ENCODE peak calls at places on chromosomes 6 and 20, in six cellular contexts. L is A549, I is HepG2, N is transverse colon, C is stomach, B is upper lobe of left lung. A is an unnamed sample.

GRCh38 chr6:124433369-124434064 is 528.7 kb upstream of the RNF217 start:
- DNase-seq in B (no peak), C (no peak), L (no peak), N (no peak), I (no peak), A (no peak)

GRCh38 chr6:42547407-42548329 is 16.2 kb upstream of the UBR2 start:
- DNase-seq in B (peak), I (peak), L (peak), C (peak), N (peak), A (peak)

GRCh38 chr6:38651121-38651784 is 11.5 kb upstream of the BTBD9 start:
- DNase-seq in C (no peak), I (no peak), L (no peak), N (no peak), B (no peak), A (no peak)

GRCh38 chr6:39137235-39137634 is 22.2 kb upstream of the SAYSD1 start:
- DNase-seq in B (no peak), N (peak), L (no peak), C (peak), I (peak), A (no peak)

GRCh38 chr6:11381801-11382513 is 149.5 kb upstream of the NEDD9 start:
- DNase-seq in C (peak), I (no peak), B (peak), L (no peak), N (peak), A (no peak)

GRCh38 chr20:42506397-42506796 is 683.3 kb downstream of the PTPRT start:
- DNase-seq in N (no peak), C (no peak), L (no peak), I (no peak), B (no peak), A (no peak)

GRCh38 chr20:32018269-32019155 is 8.3 kb downstream of the CCM2L start:
- DNase-seq in N (peak), I (peak), L (peak), B (peak), C (peak), A (peak)

GRCh38 chr6:49348561-49348960 is 114.5 kb downstream of the MMUT start:
- DNase-seq in I (no peak), L (no peak), C (no peak), N (no peak), B (no peak), A (no peak)

GRCh38 chr6:48377115-48377514 is 266.1 kb upstream of the PTCHD4 start:
- DNase-seq in N (no peak), L (no peak), C (no peak), B (no peak), I (no peak), A (no peak)

GRCh38 chr20:47734870-47735269 is 50.4 kb downstream of the SULF2 start:
- DNase-seq in C (no peak), N (no peak), B (no peak), I (no peak), L (no peak), A (no peak)

GRCh38 chr20:62708591-62709536 is at the start of gene NTSR1:
- DNase-seq in I (no peak), C (no peak), N (no peak), L (no peak), B (no peak), A (no peak)

GRCh38 chr6:82143041-82143481 is 104.5 kb downstream of the IBTK start:
- DNase-seq in I (no peak), L (no peak), N (no peak), C (no peak), B (no peak), A (no peak)

GRCh38 chr20:21739682-21740081 is 34.2 kb downstream of the PAX1 start:
- DNase-seq in N (no peak), B (no peak), C (no peak), I (no peak), L (no peak), A (no peak)

GRCh38 chr6:2542858-2543218 is 207.9 kb downstream of the MYLK4 start:
- DNase-seq in I (peak), C (no peak), B (peak), N (peak), L (no peak), A (no peak)

DNA sequence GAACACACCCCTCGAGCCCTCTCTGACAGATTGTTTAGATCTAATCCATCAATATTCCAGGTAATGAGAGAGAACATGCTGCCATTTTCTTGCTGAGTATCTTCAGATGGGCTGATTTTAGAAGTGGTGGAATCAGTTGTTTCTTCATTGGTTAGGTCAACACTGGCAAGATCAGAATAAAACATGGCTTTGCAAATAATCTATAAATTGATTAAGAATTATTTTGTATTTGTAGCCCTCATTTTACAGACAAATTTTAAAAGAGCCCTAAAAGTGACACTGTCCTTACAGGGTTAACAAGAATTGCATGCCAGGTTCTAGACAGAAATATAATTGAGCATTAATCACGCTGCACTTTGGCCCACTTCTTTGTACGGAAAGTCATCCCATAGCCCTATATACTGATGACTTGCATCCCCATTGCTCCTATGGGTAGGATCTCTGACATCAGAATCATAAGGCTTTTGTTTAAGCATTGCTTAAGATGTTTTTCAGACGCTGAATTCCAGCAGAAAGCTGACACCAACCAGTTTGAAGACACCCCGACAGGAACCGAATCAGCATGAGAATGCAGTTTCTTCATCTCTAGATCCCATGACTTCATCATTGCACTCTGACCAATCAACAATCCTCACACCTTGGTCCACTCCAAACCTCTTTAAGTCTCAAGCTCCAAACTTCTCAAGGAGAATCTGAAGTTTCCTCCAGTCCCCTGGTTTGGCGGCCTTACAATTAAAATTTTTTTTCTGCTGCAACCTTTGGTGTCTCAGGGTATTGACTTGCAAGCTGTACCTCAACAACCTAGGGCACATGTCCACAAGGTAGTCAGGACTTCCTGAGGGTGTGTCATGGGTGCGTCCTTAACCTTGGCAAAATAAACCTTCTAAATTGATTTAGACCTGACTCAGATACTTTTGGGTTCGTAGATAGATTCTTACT is 7.9 kb downstream of the TDP2 start:
- DNase-seq in C (no peak), B (peak), I (no peak), L (peak), N (peak), A (no peak)
- TF ChIP-seq EP300 in C (no peak), B (peak), I (no peak), L (peak), N (no peak), A (no peak)

GRCh38 chr6:84967389-84967788 is 203.0 kb upstream of the TBX18 start:
- DNase-seq in L (peak), C (no peak), B (no peak), I (peak), N (no peak), A (no peak)
- TF ChIP-seq CTCF in L (peak), C (no peak), B (no peak), I (peak), N (peak), A (no peak)

GRCh38 chr6:31834367-31834703 is 6.8 kb downstream of the HSPA1B start:
- DNase-seq in B (peak), N (peak), L (peak), C (peak), I (peak), A (peak)
- H3K4me3 ChIP-seq in B (peak), N (peak), L (peak), C (peak), I (peak), A (peak)

GRCh38 chr6:15730442-15730841 is 67.6 kb upstream of the DTNBP1 start:
- DNase-seq in C (no peak), N (no peak), B (no peak), I (no peak), L (no peak), A (no peak)
- TF ChIP-seq EP300 in C (no peak), N (no peak), B (no peak), I (no peak), L (no peak), A (no peak)

DNA sequence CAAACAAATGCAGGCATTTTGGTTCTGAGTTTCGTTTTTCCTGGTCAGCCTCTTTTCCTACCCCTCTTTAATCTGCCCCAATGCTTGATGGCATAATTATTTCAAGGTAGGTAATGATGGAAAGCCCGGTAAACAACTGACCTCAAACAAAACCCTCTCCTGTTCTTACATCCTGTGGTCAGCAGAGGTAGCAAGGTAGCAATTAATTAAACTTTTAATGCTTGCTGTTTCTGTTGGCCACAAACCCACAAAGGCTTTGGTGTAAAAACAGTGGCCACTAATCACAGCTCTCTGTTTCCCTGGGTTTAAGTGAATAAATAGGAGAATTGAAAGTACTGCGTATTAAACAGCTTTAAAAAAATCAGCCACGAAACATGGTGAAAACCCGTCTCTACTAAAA is 261.5 kb upstream of the SOX4 start:
- DNase-seq in C (no peak), B (no peak), N (no peak), I (no peak), L (no peak), A (no peak)
- TF ChIP-seq CTCF in C (no peak), B (no peak), N (no peak), I (peak), L (no peak), A (no peak)

DNA sequence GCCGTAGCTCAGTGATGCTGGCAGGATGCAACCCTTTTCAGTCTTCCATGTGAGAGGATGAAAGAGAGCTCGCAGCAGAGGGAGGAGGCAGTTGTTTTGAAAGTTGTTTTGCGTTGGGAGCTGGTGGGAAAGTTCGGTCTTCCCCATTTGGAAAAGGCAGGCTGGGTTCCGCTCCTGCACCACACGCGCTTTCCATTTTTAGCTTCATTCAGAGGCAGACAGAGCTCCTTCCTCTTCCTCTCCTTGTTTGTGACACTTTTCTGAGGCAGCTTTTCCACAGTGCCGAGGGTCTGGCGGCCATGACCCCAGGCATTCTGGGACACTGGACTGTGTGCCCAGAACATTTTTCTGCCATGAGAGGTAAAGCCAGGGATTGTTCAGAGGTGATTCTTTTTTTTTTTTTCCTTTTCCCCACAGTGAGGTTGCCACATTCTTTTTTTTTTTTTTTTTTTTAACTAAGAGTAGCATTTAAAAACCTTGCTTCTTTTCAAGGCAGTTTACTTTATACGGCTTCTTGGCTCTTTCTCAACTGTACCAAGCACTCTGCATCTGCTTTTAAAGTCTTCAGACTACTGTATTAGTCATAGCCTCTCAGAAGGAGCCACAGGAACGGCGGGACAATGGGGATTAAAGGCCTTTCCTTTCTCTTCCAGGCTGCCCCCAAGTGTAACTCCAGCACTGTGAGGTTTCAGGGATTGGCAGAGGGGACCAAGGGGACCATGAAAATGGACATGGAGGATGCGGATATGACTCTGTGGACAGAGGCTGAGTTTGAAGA is 1.6 kb downstream of the PRDM1 start:
- DNase-seq in I (no peak), N (peak), C (no peak), L (no peak), B (peak), A (peak)
- H3K4me3 ChIP-seq in I (no peak), N (no peak), C (peak), L (peak), B (peak), A (peak)

GRCh38 chr6:63527658-63528514 is 44.4 kb upstream of the LOC128125822 start:
- DNase-seq in C (peak), L (peak), B (peak), N (peak), I (peak), A (no peak)
- TF ChIP-seq EP300 in C (no peak), L (peak), B (no peak), N (no peak), I (peak), A (no peak)

GRCh38 chr6:44222486-44222986 is 859 bp upstream of the SLC29A1 start:
- DNase-seq in B (no peak), C (no peak), I (no peak), L (no peak), N (no peak), A (no peak)

GRCh38 chr6:44221961-44222335 is 1.4 kb upstream of the SLC29A1 start:
- DNase-seq in I (no peak), N (no peak), C (no peak), B (no peak), L (no peak), A (no peak)

GRCh38 chr6:44219815-44220784 is 3.3 kb upstream of the SLC29A1 start:
- DNase-seq in L (no peak), I (no peak), B (no peak), N (no peak), C (no peak), A (no peak)

GRCh38 chr6:44220913-44221290 is 2.5 kb upstream of the SLC29A1 start:
- DNase-seq in L (no peak), C (no peak), I (no peak), N (no peak), B (no peak), A (no peak)

DNA sequence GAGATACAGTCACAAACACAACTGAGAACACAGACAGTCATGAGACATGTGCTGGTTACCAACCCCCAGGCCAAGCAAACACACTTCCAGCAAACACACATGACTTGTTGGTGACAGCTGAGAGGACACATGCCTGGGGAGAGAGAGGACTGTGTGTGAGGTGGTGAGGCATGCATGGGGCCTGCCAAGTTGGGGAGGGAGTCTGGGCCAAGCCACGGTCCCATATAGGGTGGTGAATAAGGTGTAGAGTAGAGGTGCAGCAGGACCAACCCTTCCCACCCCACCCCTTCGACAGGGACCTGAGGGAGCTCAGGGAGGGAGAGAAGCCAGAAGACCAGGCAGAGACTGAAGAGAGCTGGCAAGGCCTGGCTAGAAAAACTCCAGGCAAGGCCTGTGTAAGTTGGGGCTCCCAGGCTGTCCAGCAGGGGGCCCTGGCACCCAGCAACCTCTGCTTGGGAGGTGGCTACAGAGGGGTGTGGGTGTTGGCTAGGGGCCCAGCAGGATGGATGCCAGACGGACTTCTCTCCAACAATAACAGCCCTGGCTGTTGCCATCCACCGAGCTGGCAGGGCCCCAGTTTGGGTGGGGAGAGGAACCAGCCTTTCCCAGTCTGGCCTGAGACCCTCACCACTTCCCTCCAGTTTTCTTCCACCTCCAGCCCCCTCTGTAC is 2.0 kb upstream of the SLC29A1 start:
- DNase-seq in L (peak), B (peak), N (peak), I (peak), C (peak), A (peak)
- TF ChIP-seq CTCF in L (peak), B (peak), N (peak), I (peak), C (peak), A (peak)

GRCh38 chr20:49148601-49149000 is 39.5 kb downstream of the STAU1 start:
- DNase-seq in L (no peak), B (no peak), N (no peak), I (no peak), C (no peak), A (no peak)
- H3K4me3 ChIP-seq in L (no peak), B (no peak), N (no peak), I (no peak), C (no peak), A (no peak)

GRCh38 chr20:23311932-23312331 is 38.7 kb upstream of the NXT1 start:
- DNase-seq in C (no peak), N (no peak), B (no peak), I (no peak), L (no peak), A (no peak)
- TF ChIP-seq EP300 in C (no peak), N (no peak), B (no peak), I (no peak), L (no peak), A (no peak)